ENCODE peak calls at places on chromosomes 12 and 14, in ten cellular contexts. I, B, X, J, O, Q, L, Y, H and R are unnamed samples. For H3K4me1, the result is how much of the 10 kb centered on the place peaks cover.

GRCh38 chr14:52876311-52876710 is 74.5 kb downstream of the FERMT2 start:
- DNase-seq in L (no peak), Y (peak), O (no peak), X (no peak), J (no peak), H (peak), I (no peak), B (no peak), Q (no peak), R (no peak)

GRCh38 chr12:4910502-4911315 is 1.0 kb downstream of the KCNA1 start:
- DNase-seq in H (no peak), X (no peak), L (peak), B (no peak), O (no peak), J (no peak), I (peak), Y (peak), Q (no peak), R (no peak)

GRCh38 chr12:14769462-14769836 is 33.8 kb downstream of the WBP11 start:
- DNase-seq in L (peak), O (peak), J (no peak), B (peak), Q (no peak), I (peak), X (peak), Y (peak), H (peak), R (peak)

GRCh38 chr12:102756564-102756963 is 160.5 kb downstream of the PAH start:
- DNase-seq in X (no peak), L (peak), I (no peak), J (peak), O (no peak), H (no peak), Q (no peak), Y (no peak), B (no peak), R (peak)

GRCh38 chr14:41022932-41023331 is 583.7 kb upstream of the LRFN5 start:
- DNase-seq in B (no peak), Q (no peak), L (no peak), O (no peak), X (no peak), Y (no peak), I (no peak), H (no peak), J (no peak), R (no peak)

GRCh38 chr14:95663226-95663797 is 22.9 kb upstream of the TCL1B start:
- DNase-seq in B (no peak), Q (no peak), I (no peak), Y (no peak), O (peak), X (peak), L (no peak), J (no peak), H (no peak), R (no peak)

GRCh38 chr14:104731249-104731924 is 7.4 kb downstream of the ADSS1 start:
- DNase-seq in I (no peak), J (no peak), O (no peak), H (peak), B (no peak), Y (no peak), Q (no peak), X (no peak), L (peak), R (no peak)

GRCh38 chr14:74364271-74364880 is 16.1 kb downstream of the VRTN start:
- DNase-seq in H (no peak), L (no peak), I (no peak), B (no peak), O (no peak), J (peak), Y (no peak), Q (no peak), X (no peak), R (no peak)

GRCh38 chr14:49679271-49679670 is 8.7 kb downstream of the POLE2 start:
- DNase-seq in J (no peak), O (no peak), L (no peak), Q (no peak), H (no peak), X (no peak), Y (no peak), B (no peak), I (no peak), R (no peak)

GRCh38 chr12:91630906-91631305 is 448.3 kb upstream of the DCN start:
- DNase-seq in O (no peak), X (no peak), H (no peak), Q (no peak), B (no peak), L (no peak), I (no peak), J (no peak), Y (no peak), R (no peak)

GRCh38 chr12:3216097-3216496 is 138.9 kb downstream of the TSPAN9 start:
- DNase-seq in J (no peak), I (no peak), Y (no peak), X (no peak), B (no peak), O (no peak), Q (no peak), H (no peak), L (no peak), R (no peak)

GRCh38 chr12:3216726-3217682 is 139.8 kb downstream of the TSPAN9 start:
- DNase-seq in J (peak), Q (no peak), H (no peak), O (no peak), I (no peak), B (no peak), Y (peak), L (no peak), X (no peak), R (peak)

GRCh38 chr12:3218150-3218845 is 141.1 kb downstream of the TSPAN9 start:
- DNase-seq in J (peak), O (no peak), L (no peak), X (peak), Q (peak), B (peak), H (no peak), I (peak), Y (peak), R (peak)

GRCh38 chr12:3218846-3219632 is 141.9 kb downstream of the TSPAN9 start:
- DNase-seq in Y (no peak), L (no peak), J (no peak), I (no peak), O (no peak), Q (no peak), B (no peak), X (no peak), H (no peak), R (peak)

DNA sequence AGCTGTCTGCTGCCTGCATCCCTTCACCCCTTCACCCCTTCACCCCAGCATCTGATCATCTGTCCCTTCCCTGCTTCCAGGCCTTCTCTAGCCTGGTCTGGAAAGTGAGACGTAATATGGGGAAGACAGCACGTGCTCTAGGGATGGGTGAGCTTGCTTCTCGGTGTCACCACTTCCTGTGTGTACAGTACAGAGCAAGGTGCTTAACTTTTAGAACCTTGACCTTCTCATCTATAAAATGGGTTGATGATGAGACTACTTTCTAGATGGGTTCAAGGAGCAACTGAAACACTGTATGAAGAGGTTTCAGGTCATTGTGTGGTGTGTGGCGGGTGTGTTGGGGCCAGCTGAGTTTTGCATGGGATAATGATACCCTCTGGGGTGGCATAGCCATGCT is 140.5 kb downstream of the TSPAN9 start:
- DNase-seq in H (no peak), Q (no peak), Y (no peak), L (no peak), O (no peak), X (no peak), B (no peak), J (no peak), I (no peak), R (peak)
- H3K27ac ChIP-seq in H (no peak), Q (peak), Y (no peak), L (no peak), O (no peak), X (peak), B (peak), J (peak), I (no peak), R (peak)

DNA sequence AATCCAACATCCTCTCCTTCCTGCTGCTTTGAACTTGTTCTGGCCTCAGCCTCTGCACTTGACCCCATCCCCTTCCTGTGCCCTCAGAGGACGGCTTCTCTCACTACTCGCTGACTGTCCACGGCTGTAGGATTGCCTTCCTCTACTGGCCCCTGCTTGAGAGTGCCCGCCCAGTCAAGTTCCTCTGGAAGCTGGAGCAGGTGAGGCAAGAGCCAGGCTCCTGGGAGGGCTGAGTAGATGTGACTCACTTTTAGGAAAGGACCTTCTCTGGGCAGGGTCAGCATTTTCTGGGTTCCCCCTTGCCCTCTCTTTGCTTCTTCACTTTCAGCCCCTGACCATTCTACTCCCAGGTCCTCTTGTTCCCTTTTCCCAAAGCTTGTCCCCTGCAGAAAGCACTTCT is 7.7 kb downstream of the CLSTN3 start:
- DNase-seq in L (no peak), H (no peak), Y (no peak), Q (no peak), X (no peak), B (no peak), O (no peak), J (no peak), I (no peak), R (no peak)
- H3K4me3 ChIP-seq in L (no peak), H (no peak), Y (no peak), Q (no peak), X (no peak), B (no peak), O (no peak), J (no peak), I (no peak), R (no peak)

GRCh38 chr14:93715279-93715927 is 72.9 kb downstream of the PRIMA1 start:
- DNase-seq in Q (no peak), J (no peak), B (no peak), I (peak), X (no peak), O (no peak), L (no peak), Y (no peak), H (no peak), R (no peak)
- H3K4me1 ChIP-seq in Q (under half), J (under half), B (under half), I (under half), X (under half), O (under half), L (under half), Y (under half), H (under half), R (under half)

DNA sequence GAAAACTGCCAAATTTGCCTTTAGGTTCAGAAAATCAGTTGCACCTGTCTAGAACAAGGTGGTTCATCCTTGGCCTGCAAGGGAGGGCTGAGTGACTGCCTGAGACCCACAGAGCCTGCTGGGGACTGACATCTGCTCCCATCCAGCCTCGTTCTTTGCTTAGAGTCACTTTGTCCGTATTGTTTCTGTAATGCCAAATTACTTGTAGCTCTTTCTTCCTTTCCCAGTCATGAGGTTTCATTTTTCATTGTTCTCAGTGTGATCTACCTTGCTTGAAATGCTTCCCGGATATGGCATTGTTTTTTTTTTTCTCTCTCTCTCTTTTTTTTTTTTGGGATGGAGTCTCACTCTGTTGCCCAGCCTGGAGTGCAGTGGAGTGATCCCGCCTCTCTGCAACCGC is 21.3 kb downstream of the TSPAN9 start:
- DNase-seq in L (no peak), Q (no peak), O (no peak), J (no peak), H (no peak), Y (no peak), I (no peak), X (no peak), B (no peak), R (no peak)
- H3K27ac ChIP-seq in L (no peak), Q (peak), O (no peak), J (peak), H (no peak), Y (no peak), I (peak), X (no peak), B (peak), R (peak)

DNA sequence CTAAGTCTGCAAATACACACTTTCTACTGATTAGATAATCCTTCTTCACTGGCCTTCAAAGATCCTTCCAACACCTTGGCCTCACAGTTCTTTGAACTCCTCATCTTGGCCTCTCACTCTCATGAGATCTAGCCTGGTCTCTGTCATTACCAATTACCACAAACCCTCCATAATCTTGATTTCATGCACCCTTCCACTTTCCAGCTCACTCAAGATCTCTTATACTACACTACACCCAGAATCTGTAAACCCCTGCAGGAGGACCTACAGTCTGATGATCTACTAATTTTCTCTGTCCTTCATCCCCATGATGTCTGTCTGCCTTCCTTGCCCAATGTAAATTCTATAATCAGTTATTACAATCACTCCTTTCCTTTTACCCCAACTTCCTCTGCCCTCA is 71.0 kb downstream of the DUSP16 start:
- DNase-seq in Q (no peak), O (no peak), Y (no peak), L (no peak), I (no peak), B (no peak), J (no peak), H (peak), X (no peak), R (no peak)
- H3K4me3 ChIP-seq in Q (no peak), O (no peak), Y (no peak), L (no peak), I (no peak), B (no peak), J (no peak), H (no peak), X (no peak), R (no peak)

GRCh38 chr12:108721824-108722223 is 9.5 kb downstream of the CORO1C start:
- DNase-seq in Q (no peak), L (no peak), I (no peak), B (no peak), O (no peak), J (no peak), Y (no peak), H (no peak), X (no peak), R (no peak)

GRCh38 chr12:108722463-108722862 is 8.9 kb downstream of the CORO1C start:
- DNase-seq in Y (no peak), B (no peak), O (no peak), L (no peak), I (no peak), Q (no peak), H (no peak), J (no peak), X (no peak), R (no peak)

GRCh38 chr12:108724054-108724889 is 7.0 kb downstream of the CORO1C start:
- DNase-seq in H (peak), I (no peak), X (no peak), O (no peak), Q (no peak), L (no peak), B (no peak), Y (no peak), J (no peak), R (no peak)

GRCh38 chr12:108722992-108723766 is 8.1 kb downstream of the CORO1C start:
- DNase-seq in I (no peak), X (no peak), J (no peak), O (no peak), B (peak), Q (peak), L (no peak), Y (peak), H (peak), R (no peak)

GRCh38 chr12:108724890-108725151 is 6.5 kb downstream of the CORO1C start:
- DNase-seq in H (no peak), J (no peak), O (no peak), Q (no peak), Y (no peak), B (no peak), L (no peak), I (no peak), X (no peak), R (no peak)
- H3K4me1 ChIP-seq in H (under half), J (under half), O (under half), Q (half or more), Y (under half), B (under half), L (under half), I (under half), X (under half), R (under half)

DNA sequence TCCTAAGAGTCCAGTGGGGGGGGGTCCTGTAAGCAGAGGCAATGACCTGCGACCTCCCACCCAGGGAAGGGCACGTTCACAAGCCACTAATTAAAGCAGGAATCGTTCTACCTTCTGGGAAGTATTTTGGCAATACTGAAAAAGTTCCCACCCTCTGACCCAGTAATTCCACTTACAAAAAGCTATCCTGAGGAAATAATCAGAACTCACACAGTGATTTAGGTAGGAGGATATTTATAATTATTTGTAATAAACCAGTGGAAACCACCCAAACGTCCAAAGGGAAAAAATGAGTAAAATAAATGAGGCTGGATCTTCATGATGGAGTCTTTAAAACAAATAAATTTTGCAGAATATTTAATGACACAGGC is 54.7 kb downstream of the SSH1 start:
- DNase-seq in Q (no peak), L (no peak), O (no peak), I (no peak), H (no peak), J (no peak), Y (peak), X (no peak), B (no peak), R (no peak)
- H3K27ac ChIP-seq in Q (peak), L (peak), O (no peak), I (peak), H (peak), J (peak), Y (peak), X (peak), B (peak), R (peak)

GRCh38 chr14:69700609-69701008 is 66.3 kb upstream of the SRSF5 start:
- DNase-seq in I (no peak), Y (no peak), B (no peak), O (no peak), J (no peak), H (no peak), L (no peak), Q (no peak), X (no peak), R (no peak)
- H3K4me3 ChIP-seq in I (no peak), Y (no peak), B (no peak), O (no peak), J (no peak), H (no peak), L (no peak), Q (no peak), X (no peak), R (no peak)

DNA sequence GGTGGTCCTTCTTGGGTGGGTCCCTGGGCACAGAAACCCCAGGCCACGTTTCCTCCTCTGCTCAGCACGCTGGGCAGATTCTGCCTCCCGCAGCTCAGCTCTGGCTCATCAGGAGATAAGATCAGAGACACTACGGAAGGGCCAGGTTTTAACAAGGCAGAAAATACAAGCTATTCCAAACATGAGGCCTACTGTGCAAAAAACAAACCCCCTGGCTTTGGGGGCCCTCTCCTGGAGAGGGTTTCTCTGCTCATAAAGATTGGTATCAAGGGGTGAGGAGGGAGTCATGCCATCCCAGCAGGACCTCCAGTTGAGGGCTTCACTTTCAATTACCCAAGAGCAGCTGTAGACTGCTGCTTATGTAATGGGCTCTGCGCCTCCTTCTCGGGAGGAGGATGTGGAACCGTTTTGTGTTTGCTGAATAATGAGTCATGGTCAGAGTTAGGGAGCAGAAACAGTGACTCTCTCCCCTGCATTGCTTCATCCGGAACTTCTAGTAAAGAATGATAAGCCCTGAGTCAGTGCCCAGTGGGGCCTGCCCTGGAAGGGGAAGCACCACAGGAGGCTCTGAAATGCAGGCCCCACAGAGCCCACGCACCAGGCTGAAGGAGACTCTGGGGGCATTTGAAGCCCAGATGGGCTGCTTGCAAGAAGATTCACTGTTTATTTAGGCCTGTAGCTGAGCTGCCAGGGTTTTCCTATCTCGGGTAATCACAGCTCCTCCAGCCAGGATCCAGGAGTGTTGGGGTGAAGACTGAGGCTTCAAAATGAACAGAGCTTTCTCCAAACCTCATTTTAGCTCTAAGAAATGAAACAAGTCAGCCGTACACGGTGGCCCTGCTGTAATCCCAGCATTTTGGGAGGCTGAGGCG is 79.3 kb downstream of the SSPN start:
- DNase-seq in X (peak), H (peak), J (peak), L (peak), I (peak), Y (peak), B (peak), Q (peak), O (peak), R (peak)
- H3K4me1 ChIP-seq in X (under half), H (under half), J (under half), L (under half), I (under half), Y (under half), B (under half), Q (under half), O (under half), R (under half)

DNA sequence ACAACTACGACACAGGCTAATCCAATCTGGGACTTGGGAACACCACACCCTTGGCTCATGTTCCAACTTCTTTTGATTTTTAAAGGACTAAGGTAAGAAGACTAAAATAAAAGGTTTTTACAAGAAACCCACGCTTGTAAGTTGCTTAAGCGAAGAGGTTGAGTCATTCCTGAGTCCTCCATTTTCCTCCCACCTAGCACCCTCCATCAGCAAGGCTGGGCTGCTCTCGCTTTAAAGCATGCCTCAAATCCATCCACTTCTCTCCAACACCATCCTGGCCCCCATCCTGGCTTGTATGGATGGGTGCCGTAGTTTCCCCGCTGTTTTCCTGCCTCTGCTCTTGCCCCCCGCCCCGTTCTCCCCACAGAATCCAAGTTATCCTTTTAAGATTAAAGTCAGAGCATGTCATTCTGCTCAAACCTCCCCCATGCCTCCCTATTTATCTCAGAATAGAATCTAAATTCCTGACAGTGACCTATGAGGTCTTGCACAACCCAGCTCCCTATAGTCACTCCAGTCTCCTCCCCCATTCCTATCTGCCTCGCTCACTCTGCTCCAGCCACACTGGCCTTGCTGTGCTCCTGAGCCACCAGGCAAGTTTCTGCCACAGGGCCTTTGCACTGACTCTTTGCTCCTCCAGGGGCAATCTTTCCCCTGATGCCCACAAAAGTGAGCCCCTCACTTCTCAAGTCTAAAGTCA is 34.5 kb downstream of the SCARB1 start:
- DNase-seq in I (no peak), L (no peak), O (no peak), B (no peak), H (peak), X (no peak), J (no peak), Y (peak), Q (no peak), R (no peak)
- H3K27ac ChIP-seq in I (peak), L (no peak), O (no peak), B (no peak), H (peak), X (peak), J (no peak), Y (peak), Q (no peak), R (no peak)